ENCODE peak calls at places on chromosomes 12 and 14, in eight cellular contexts. M, B, S, E, K, P, D and Q are unnamed samples.

GRCh38 chr14:103231376-103232019 is 102.5 kb upstream of the EIF5 start:
- DNase-seq in M (no peak), B (no peak), S (no peak), E (no peak), K (no peak), P (no peak), D (no peak), Q (no peak)

GRCh38 chr12:95805864-95806669 is 15.5 kb upstream of the NTN4 start:
- DNase-seq in M (peak), B (no peak), S (no peak), E (no peak), K (peak), P (no peak), D (no peak), Q (no peak)

GRCh38 chr14:60509438-60510253 is 700 bp downstream of the SIX6 start:
- DNase-seq in M (peak), B (no peak), S (no peak), E (no peak), K (no peak), P (no peak), D (no peak), Q (no peak)

GRCh38 chr14:89186850-89187376 is 230.1 kb downstream of the FOXN3 start:
- DNase-seq in M (peak), B (no peak), S (no peak), E (no peak), K (no peak), P (no peak), D (no peak), Q (peak)

GRCh38 chr12:7131502-7131866 is 1.3 kb downstream of the CLSTN3 start:
- DNase-seq in M (no peak), B (no peak), S (no peak), E (no peak), K (no peak), P (no peak), D (peak), Q (peak)

GRCh38 chr14:89160437-89160836 is 256.6 kb downstream of the FOXN3 start:
- DNase-seq in M (no peak), B (no peak), S (no peak), E (no peak), K (no peak), P (no peak), D (no peak), Q (no peak)

GRCh38 chr12:94593822-94594442 is 56.4 kb downstream of the TMCC3 start:
- DNase-seq in M (no peak), B (no peak), S (no peak), E (no peak), K (no peak), P (no peak), D (no peak), Q (no peak)

GRCh38 chr12:106780010-106780625 is 5.6 kb downstream of the RIC8B start:
- DNase-seq in M (peak), B (no peak), S (no peak), E (no peak), K (no peak), P (no peak), D (no peak), Q (no peak)

GRCh38 chr12:34298176-34298970 is 276.1 kb downstream of the ALG10 start:
- DNase-seq in M (no peak), B (no peak), S (no peak), E (no peak), K (no peak), P (no peak), D (no peak), Q (no peak)

GRCh38 chr14:73802431-73803188 is 49.0 kb upstream of the PTGR2 start:
- DNase-seq in M (no peak), B (no peak), S (no peak), E (no peak), K (no peak), P (no peak), D (no peak), Q (peak)

GRCh38 chr12:132513458-132514135 is 23.6 kb downstream of the FBRSL1 start:
- DNase-seq in M (no peak), B (no peak), S (no peak), E (no peak), K (no peak), P (no peak), D (no peak), Q (no peak)

GRCh38 chr14:60349663-60350365 is 100.8 kb downstream of the PPM1A start:
- DNase-seq in M (peak), B (peak), S (peak), E (peak), K (no peak), P (peak), D (peak), Q (peak)

GRCh38 chr14:99188721-99189120 is 83.3 kb downstream of the BCL11B start:
- DNase-seq in M (no peak), B (no peak), S (no peak), E (no peak), K (no peak), P (no peak), D (no peak), Q (no peak)

GRCh38 chr14:100486025-100486828 is 101.0 kb downstream of the BEGAIN start:
- DNase-seq in M (peak), B (peak), S (peak), E (no peak), K (peak), P (peak), D (peak), Q (peak)

GRCh38 chr12:59151243-59151642 is 230.9 kb upstream of the LRIG3 start:
- DNase-seq in M (peak), B (no peak), S (no peak), E (no peak), K (no peak), P (no peak), D (no peak), Q (no peak)

GRCh38 chr14:103073367-103073875 is 10.6 kb upstream of the LBHD2 start:
- DNase-seq in M (no peak), B (no peak), S (no peak), E (no peak), K (no peak), P (no peak), D (no peak), Q (peak)